ENCODE peak calls at places on chromosomes 12 and 14, in nine cellular contexts. A, O, K, D, W, M, V, N and P are unnamed samples.

GRCh38 chr12:46675736-46676135 is 150.1 kb downstream of the SLC38A4 start:
- DNase-seq in V (peak), N (no peak), D (peak), K (peak), M (peak), O (peak), A (no peak), W (no peak), P (no peak)

GRCh38 chr14:89187501-89187900 is 229.5 kb downstream of the FOXN3 start:
- DNase-seq in N (no peak), W (no peak), K (peak), A (no peak), M (no peak), D (no peak), V (no peak), O (no peak), P (no peak)

GRCh38 chr14:67618617-67619063 is 1.1 kb upstream of the ARG2 start:
- DNase-seq in D (peak), K (peak), N (peak), M (peak), W (no peak), A (peak), O (peak), V (peak), P (peak)

GRCh38 chr14:59754256-59754655 is 116.3 kb downstream of the RTN1 start:
- DNase-seq in N (no peak), W (no peak), V (no peak), M (peak), K (peak), O (peak), D (no peak), A (no peak), P (no peak)

GRCh38 chr12:102478416-102479098 is 1.8 kb downstream of the IGF1 start:
- DNase-seq in A (peak), D (peak), W (peak), O (no peak), V (no peak), N (no peak), M (no peak), K (no peak), P (peak)

GRCh38 chr14:44995196-44995595 is 33.2 kb downstream of the TOGARAM1 start:
- DNase-seq in D (no peak), O (no peak), N (no peak), K (no peak), M (no peak), V (no peak), W (no peak), A (no peak), P (no peak)

GRCh38 chr12:10940389-10940788 is 1.3 kb upstream of the TAS2R14 start:
- DNase-seq in O (peak), M (peak), W (no peak), K (peak), N (no peak), V (no peak), D (no peak), A (no peak), P (no peak)

GRCh38 chr12:122283680-122284079 is 17.4 kb upstream of the VPS33A start:
- DNase-seq in K (no peak), D (no peak), V (no peak), A (no peak), O (no peak), N (no peak), W (no peak), M (no peak), P (no peak)

GRCh38 chr12:15732341-15733061 is 56.7 kb downstream of the EPS8 start:
- DNase-seq in A (no peak), O (peak), K (peak), V (no peak), D (peak), N (no peak), W (no peak), M (peak), P (no peak)

GRCh38 chr14:23588884-23589598 is 10.5 kb upstream of the JPH4 start:
- DNase-seq in A (peak), O (peak), M (peak), D (peak), W (peak), V (peak), N (peak), K (peak), P (peak)

GRCh38 chr12:110067531-110067930 is 19.2 kb upstream of the C12orf76 start:
- DNase-seq in N (no peak), W (no peak), K (no peak), V (no peak), O (no peak), D (no peak), M (no peak), A (no peak), P (no peak)

GRCh38 chr12:6533653-6534157 is 612 bp upstream of the GAPDH start:
- DNase-seq in V (peak), M (peak), N (no peak), O (peak), D (no peak), W (no peak), K (peak), A (no peak), P (no peak)

GRCh38 chr12:127926004-127926403 is 341.0 kb upstream of the TMEM132C start:
- DNase-seq in M (peak), K (no peak), W (no peak), O (peak), V (peak), D (no peak), A (no peak), N (no peak), P (no peak)

GRCh38 chr14:104800600-104801283 is at the start of gene ZBTB42:
- DNase-seq in D (peak), A (peak), M (peak), O (peak), W (peak), K (peak), V (peak), N (peak), P (peak)

GRCh38 chr12:101608301-101609133 is 13.7 kb downstream of the MYBPC1 start:
- DNase-seq in A (no peak), O (no peak), K (no peak), N (no peak), M (no peak), W (no peak), V (no peak), D (peak), P (no peak)

GRCh38 chr12:90945070-90945649 is 9.8 kb downstream of the CCER1 start:
- DNase-seq in D (peak), K (peak), M (peak), W (no peak), V (peak), O (peak), N (no peak), A (no peak), P (peak)

GRCh38 chr12:130031571-130032189 is 127.9 kb upstream of the TMEM132D start:
- DNase-seq in O (peak), W (peak), D (peak), M (peak), K (no peak), V (peak), N (peak), A (peak), P (peak)

GRCh38 chr14:67426983-67427601 is 15.1 kb upstream of the PLEK2 start:
- DNase-seq in A (peak), W (peak), V (peak), O (peak), D (peak), M (peak), K (peak), N (peak), P (peak)

GRCh38 chr12:62347922-62348650 is 87.9 kb downstream of the USP15 start:
- DNase-seq in W (no peak), V (no peak), N (no peak), K (peak), A (no peak), M (peak), O (peak), D (no peak), P (no peak)

GRCh38 chr12:131368073-131369071 is 342.5 kb upstream of the SFSWAP start:
- DNase-seq in A (peak), D (no peak), O (no peak), N (no peak), W (no peak), M (no peak), K (no peak), V (no peak), P (no peak)

GRCh38 chr12:103241184-103241583 is 254.6 kb downstream of the C12orf42 start:
- DNase-seq in M (no peak), O (no peak), D (no peak), W (no peak), V (no peak), N (no peak), K (no peak), A (no peak), P (no peak)

GRCh38 chr14:56474419-56475022 is 105.1 kb upstream of the TMEM260 start:
- DNase-seq in N (no peak), K (peak), V (peak), M (peak), W (no peak), A (no peak), D (peak), O (peak), P (peak)

GRCh38 chr12:106118278-106118820 is 20.4 kb downstream of the NUAK1 start:
- DNase-seq in O (peak), A (no peak), D (no peak), K (no peak), M (no peak), V (no peak), W (no peak), N (no peak), P (no peak)

GRCh38 chr12:53425515-53426150 is 2.0 kb downstream of the AMHR2 start:
- DNase-seq in M (no peak), A (no peak), K (no peak), O (no peak), N (no peak), D (no peak), W (no peak), V (no peak), P (no peak)

GRCh38 chr12:108190529-108190928 is 61.4 kb downstream of the WSCD2 start:
- DNase-seq in N (no peak), A (no peak), O (no peak), M (no peak), W (no peak), K (no peak), D (no peak), V (no peak), P (no peak)

GRCh38 chr14:61322011-61322798 is 826 bp downstream of the PRKCH start:
- DNase-seq in D (peak), N (peak), V (no peak), M (no peak), K (no peak), O (no peak), A (peak), W (no peak), P (no peak)

GRCh38 chr12:12606793-12607589 is 4.7 kb upstream of the CREBL2 start:
- DNase-seq in A (no peak), V (no peak), N (no peak), W (no peak), D (no peak), M (peak), K (peak), O (peak), P (no peak)

GRCh38 chr14:44300911-44301310 is 206.2 kb downstream of the FSCB start:
- DNase-seq in M (no peak), N (no peak), D (no peak), V (no peak), K (no peak), O (no peak), W (no peak), A (no peak), P (no peak)

GRCh38 chr12:109940339-109940923 is 40.4 kb downstream of the TCHP start:
- DNase-seq in K (no peak), M (no peak), N (no peak), W (no peak), V (no peak), O (no peak), A (no peak), D (peak), P (no peak)

GRCh38 chr12:70609739-70610491 is 27.3 kb downstream of the PTPRB start:
- DNase-seq in K (peak), A (no peak), N (no peak), D (peak), O (peak), W (no peak), M (peak), V (peak), P (no peak)

GRCh38 chr12:131171029-131171428 is 217.3 kb downstream of the ADGRD1 start:
- DNase-seq in M (peak), W (no peak), O (peak), N (no peak), A (no peak), V (no peak), D (no peak), K (no peak), P (no peak)